ENCODE peak calls at places on chromosomes 3 and 15, in six cellular contexts. Q is brain microvascular endothelial cell, P is bronchial epithelial cell, F is heart left ventricle, I is AG09309, U is AG04450. R is an unnamed sample.

GRCh38 chr3:172591876-172592771 is 68.9 kb upstream of the TNFSF10 start:
- DNase-seq in Q (peak), P (no peak), F (no peak), I (no peak), U (no peak), R (no peak)

GRCh38 chr3:17927036-17927435 is 184.6 kb upstream of the TBC1D5 start:
- DNase-seq in Q (no peak), P (no peak), F (no peak), I (no peak), U (no peak), R (no peak)

GRCh38 chr3:114848643-114849350 is 298.3 kb downstream of the ZBTB20 start:
- DNase-seq in Q (no peak), P (no peak), F (no peak), I (no peak), U (no peak), R (peak)

GRCh38 chr15:40595773-40596172 is 1.7 kb downstream of the KNL1 start:
- DNase-seq in Q (no peak), P (no peak), F (no peak), I (no peak), U (no peak), R (no peak)

GRCh38 chr3:177145402-177145801 is 51.9 kb downstream of the TBL1XR1 start:
- DNase-seq in Q (no peak), P (no peak), F (no peak), I (no peak), U (no peak), R (no peak)

GRCh38 chr3:196740476-196741400 is 1.1 kb downstream of the PAK2 start:
- DNase-seq in Q (peak), P (peak), F (no peak), I (no peak), U (no peak), R (no peak)

GRCh38 chr3:24498391-24498790 is 3.7 kb upstream of the THRB start:
- DNase-seq in Q (no peak), P (no peak), F (no peak), I (no peak), U (no peak), R (no peak)

GRCh38 chr3:136018876-136019275 is 53.3 kb downstream of the PPP2R3A start:
- DNase-seq in Q (no peak), P (no peak), F (no peak), I (no peak), U (no peak), R (no peak)

GRCh38 chr3:158775801-158776399 is 26.0 kb upstream of the MFSD1 start:
- DNase-seq in Q (no peak), P (no peak), F (no peak), I (no peak), U (no peak), R (no peak)

GRCh38 chr3:115804722-115805121 is 181.4 kb downstream of the GAP43 start:
- DNase-seq in Q (peak), P (peak), F (no peak), I (peak), U (no peak), R (no peak)

GRCh38 chr3:23806322-23807160 is 786 bp downstream of the UBE2E1 start:
- DNase-seq in Q (no peak), P (no peak), F (peak), I (no peak), U (no peak), R (peak)

GRCh38 chr15:23539892-23540291 is 25.6 kb upstream of the MKRN3 start:
- DNase-seq in Q (no peak), P (no peak), F (no peak), I (no peak), U (no peak), R (no peak)

GRCh38 chr15:75648156-75649000 is 666 bp downstream of the SNX33 start:
- DNase-seq in Q (no peak), P (no peak), F (no peak), I (no peak), U (no peak), R (peak)

GRCh38 chr3:43505351-43505750 is 116.5 kb downstream of the ANO10 start:
- DNase-seq in Q (no peak), P (peak), F (no peak), I (peak), U (peak), R (no peak)

GRCh38 chr3:43497905-43498365 is 123.9 kb downstream of the ANO10 start:
- DNase-seq in Q (no peak), P (peak), F (no peak), I (peak), U (no peak), R (no peak)

GRCh38 chr3:43499256-43499655 is 122.6 kb downstream of the ANO10 start:
- DNase-seq in Q (no peak), P (no peak), F (no peak), I (no peak), U (no peak), R (no peak)

GRCh38 chr3:43506644-43507043 is 115.2 kb downstream of the ANO10 start:
- DNase-seq in Q (no peak), P (no peak), F (no peak), I (no peak), U (no peak), R (no peak)

GRCh38 chr3:43503067-43503728 is 118.6 kb downstream of the ANO10 start:
- DNase-seq in Q (no peak), P (peak), F (no peak), I (peak), U (no peak), R (no peak)
- TF ChIP-seq CTCF in Q (peak), P (peak), F (peak), I (peak), U (peak), R (peak)

GRCh38 chr15:70093481-70094309 is 4.0 kb downstream of the TLE3 start:
- DNase-seq in Q (no peak), P (peak), F (no peak), I (no peak), U (no peak), R (no peak)
- H3K4me3 ChIP-seq in Q (no peak), P (no peak), F (no peak), I (no peak), U (peak), R (no peak)

DNA sequence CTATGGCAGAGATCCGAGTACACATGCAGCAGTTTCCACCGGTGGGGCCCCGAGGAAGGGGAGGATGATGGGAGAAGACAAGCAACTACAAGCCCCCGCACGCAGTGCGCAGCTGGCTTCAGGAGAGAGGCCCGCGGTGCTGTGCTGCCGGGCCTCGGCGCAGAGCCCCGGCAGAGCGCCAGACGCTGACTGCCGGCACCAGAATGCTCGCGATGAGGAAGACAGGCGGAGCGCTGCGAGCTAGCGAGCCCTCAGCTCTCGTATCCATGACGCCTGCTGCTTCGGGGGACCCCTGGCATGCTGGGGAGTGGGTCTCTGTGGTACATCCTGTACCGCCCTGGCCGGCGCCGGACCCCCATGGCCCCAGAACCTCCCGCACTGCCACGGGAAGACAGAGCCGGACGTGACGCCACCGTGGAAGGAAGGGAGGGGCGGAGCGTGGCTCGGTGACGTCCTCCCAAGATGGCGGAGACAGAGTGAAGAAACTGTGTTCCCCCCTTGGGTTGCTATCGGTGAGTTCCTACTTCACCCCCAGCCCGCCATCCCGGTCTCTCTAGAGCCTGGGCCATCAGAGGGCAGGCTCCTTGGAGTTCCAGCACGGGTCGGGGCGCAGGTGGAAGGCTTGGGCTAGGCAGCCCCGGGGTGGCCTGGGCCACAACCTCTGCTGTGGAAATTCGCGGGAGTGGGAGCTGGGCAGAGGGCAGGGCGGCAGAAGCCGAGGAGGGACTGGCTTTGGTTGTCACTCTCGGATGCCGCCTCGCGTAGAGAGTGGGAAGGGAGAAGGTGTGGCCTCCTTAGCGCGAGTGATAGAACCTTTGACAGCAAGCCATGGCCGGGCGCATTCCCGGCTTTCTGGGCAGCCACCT is at the start of gene MYNN:
- DNase-seq in Q (peak), P (peak), F (peak), I (peak), U (peak), R (peak)
- TF ChIP-seq CTCF in Q (peak), P (peak), F (no peak), I (no peak), U (no peak), R (no peak)

DNA sequence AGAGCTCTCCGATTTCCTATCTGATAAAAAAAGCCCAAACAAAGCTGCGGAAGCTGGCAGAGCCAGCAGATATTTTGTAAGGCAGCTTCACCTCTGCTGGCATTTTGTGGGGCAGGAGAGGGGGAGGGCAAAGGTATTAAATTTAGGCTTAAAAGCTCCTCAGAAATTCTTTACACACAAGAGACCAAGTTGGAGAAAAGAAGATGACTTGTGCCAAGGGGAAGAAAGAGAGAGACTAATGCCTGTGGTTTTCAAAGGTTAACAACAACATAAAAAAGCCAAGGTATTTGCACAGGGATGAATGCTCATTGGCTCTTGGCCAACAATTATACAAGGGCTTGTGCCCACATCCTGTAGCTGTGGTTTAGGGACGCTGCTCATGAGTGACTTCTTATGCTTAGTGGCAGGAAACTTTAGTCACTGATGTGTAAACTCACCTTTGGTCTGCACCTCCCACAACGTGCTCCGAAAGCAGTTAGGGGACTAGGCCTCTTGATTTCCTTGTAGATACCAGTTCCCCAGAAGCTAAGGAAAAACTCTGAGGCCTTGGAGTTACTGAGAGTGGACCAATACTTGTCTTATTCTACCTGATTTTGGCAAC is 152.9 kb downstream of the TPRG1 start:
- DNase-seq in Q (peak), P (peak), F (no peak), I (peak), U (peak), R (no peak)
- H3K4me3 ChIP-seq in Q (no peak), P (no peak), F (no peak), I (no peak), U (no peak), R (no peak)

DNA sequence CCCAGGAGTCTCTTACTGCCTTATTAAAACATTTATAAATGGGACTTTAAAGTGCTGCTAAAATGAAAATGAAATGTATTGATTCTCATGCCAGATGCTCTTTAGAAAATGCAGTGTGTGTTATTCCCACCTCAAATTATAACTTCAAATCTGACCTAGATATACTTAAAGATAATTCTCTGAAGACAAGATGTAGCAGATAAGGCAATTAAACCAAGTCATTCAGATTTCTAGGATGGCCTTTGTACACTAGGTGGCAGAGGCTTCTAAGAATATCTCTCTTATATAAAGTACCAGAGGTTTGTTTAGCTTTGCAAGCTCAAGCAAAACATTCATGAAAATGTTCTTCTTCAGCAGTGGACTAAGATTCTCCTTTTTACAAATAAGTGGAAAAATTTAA is 26.9 kb upstream of the GOLGA8B start:
- DNase-seq in Q (peak), P (peak), F (no peak), I (no peak), U (no peak), R (no peak)
- TF ChIP-seq CTCF in Q (peak), P (peak), F (peak), I (peak), U (peak), R (no peak)

DNA sequence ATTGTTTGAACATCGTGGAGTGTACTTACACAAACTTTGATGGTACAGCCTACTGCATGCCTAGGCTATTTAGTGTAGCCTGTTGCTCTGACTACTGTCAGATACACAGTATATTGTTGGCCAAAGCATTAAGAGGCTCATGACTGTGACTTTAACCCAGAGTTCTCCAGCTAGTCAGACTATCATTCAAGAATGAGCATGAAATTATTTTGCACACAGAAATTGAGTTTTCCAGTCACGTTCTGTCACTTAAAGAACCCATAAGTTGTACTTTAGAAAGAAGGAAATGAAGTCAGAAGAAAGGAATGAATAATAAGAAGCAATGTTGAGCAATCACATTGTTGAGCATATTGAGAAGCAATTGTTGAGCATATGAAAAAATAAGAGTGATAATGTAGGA is 37.6 kb upstream of the SLC22A13 start:
- DNase-seq in Q (peak), P (peak), F (no peak), I (no peak), U (no peak), R (no peak)
- H3K4me3 ChIP-seq in Q (no peak), P (no peak), F (no peak), I (no peak), U (no peak), R (no peak)

GRCh38 chr3:142997330-142997729 is 4.0 kb upstream of the U2SURP start:
- DNase-seq in Q (no peak), P (no peak), F (no peak), I (no peak), U (no peak), R (no peak)
- TF ChIP-seq CTCF in Q (no peak), P (no peak), F (no peak), I (no peak), U (no peak), R (no peak)

DNA sequence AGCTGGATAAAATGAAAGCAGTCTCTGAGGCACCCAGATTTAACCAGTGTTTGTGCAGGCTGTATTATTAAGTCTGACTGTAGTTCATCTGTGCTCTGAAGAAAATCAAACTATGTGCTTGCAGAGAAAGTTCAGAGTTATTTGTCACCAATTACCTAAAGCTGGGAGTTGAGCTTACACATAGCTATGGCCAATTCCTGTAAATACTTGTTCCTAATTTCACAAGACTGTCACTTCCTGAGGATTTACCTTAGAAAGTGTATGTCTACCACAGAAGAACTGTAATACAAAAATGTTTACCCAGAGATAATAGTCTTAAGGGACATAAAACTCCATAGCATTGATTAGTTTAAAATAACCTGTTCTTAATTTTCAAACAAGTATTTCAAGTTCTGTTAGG is 628.4 kb upstream of the TGFBR2 start:
- DNase-seq in Q (no peak), P (peak), F (no peak), I (no peak), U (no peak), R (no peak)
- H3K4me3 ChIP-seq in Q (no peak), P (no peak), F (no peak), I (no peak), U (no peak), R (no peak)

GRCh38 chr15:63601727-63602185 is 4.6 kb downstream of the FBXL22 start:
- DNase-seq in Q (no peak), P (no peak), F (no peak), I (no peak), U (no peak), R (no peak)
- TF ChIP-seq CTCF in Q (no peak), P (no peak), F (no peak), I (no peak), U (no peak), R (no peak)

DNA sequence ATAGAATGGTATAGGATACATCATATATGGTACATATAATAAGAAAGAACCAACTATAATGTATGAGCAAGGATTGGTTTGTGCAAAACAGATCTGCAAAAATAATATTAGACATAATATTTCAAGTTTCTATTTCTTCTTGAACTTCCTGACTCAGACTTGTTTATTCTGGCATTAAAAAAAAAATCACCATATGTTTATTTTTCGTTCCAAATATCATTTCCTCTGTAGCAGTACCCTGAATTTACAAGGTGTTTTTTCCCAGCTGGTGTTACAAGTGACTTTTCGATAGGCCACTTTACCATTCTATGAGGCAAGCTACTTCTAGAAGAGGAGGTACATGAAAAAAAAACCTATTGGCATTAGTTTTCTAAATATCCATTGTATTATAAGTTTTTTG is 785.0 kb downstream of the PDCD6IP start:
- DNase-seq in Q (no peak), P (no peak), F (no peak), I (no peak), U (no peak), R (no peak)
- H3K4me3 ChIP-seq in Q (no peak), P (no peak), F (no peak), I (no peak), U (no peak), R (no peak)

R was measured in dorsolateral prefrontal cortex.